ENCODE peak calls at places on chromosomes 6 and 20, in six cellular contexts. One of them, this sample, is unnamed.
A peak's percentile ranks its signal among the peaks of the same experiment; 100 is the strongest.

GRCh38 chr6:11050735-11051134 is 6.6 kb upstream of the ELOVL2 start:
- DNase-seq in heart left ventricle: no peak
- DNase-seq in GM13976: no peak
- DNase-seq in AG09319: no peak
- DNase-seq in lower lobe of right lung: no peak
- DNase-seq in mucosa of descending colon: no peak
- DNase-seq in this sample: no peak

GRCh38 chr6:165744515-165745228 is 81.6 kb upstream of the PDE10A start:
- DNase-seq in heart left ventricle: no peak
- DNase-seq in GM13976: no peak
- DNase-seq in AG09319: no peak
- DNase-seq in lower lobe of right lung: no peak
- DNase-seq in mucosa of descending colon: no peak
- DNase-seq in this sample: peak; percentile 29

GRCh38 chr6:132405143-132405915 is 4.1 kb upstream of the MOXD1 start:
- DNase-seq in heart left ventricle: no peak
- DNase-seq in GM13976: peak; percentile 48
- DNase-seq in AG09319: no peak
- DNase-seq in lower lobe of right lung: no peak
- DNase-seq in mucosa of descending colon: no peak
- DNase-seq in this sample: peak; percentile 65

GRCh38 chr20:63394069-63394468 is 32.9 kb upstream of the CHRNA4 start:
- DNase-seq in heart left ventricle: peak; percentile 27
- DNase-seq in GM13976: no peak
- DNase-seq in AG09319: no peak
- DNase-seq in lower lobe of right lung: no peak
- DNase-seq in mucosa of descending colon: no peak
- DNase-seq in this sample: no peak

GRCh38 chr6:25413506-25413905 is 134.3 kb downstream of the CARMIL1 start:
- DNase-seq in heart left ventricle: no peak
- DNase-seq in GM13976: no peak
- DNase-seq in AG09319: peak; percentile 16
- DNase-seq in lower lobe of right lung: no peak
- DNase-seq in mucosa of descending colon: no peak
- DNase-seq in this sample: peak; percentile 36

GRCh38 chr6:129183681-129184216 is 300.8 kb downstream of the LAMA2 start:
- DNase-seq in heart left ventricle: no peak
- DNase-seq in GM13976: no peak
- DNase-seq in AG09319: no peak
- DNase-seq in lower lobe of right lung: no peak
- DNase-seq in mucosa of descending colon: no peak
- DNase-seq in this sample: no peak

GRCh38 chr6:157128235-157128761 is 195.0 kb downstream of the TMEM242 start:
- DNase-seq in heart left ventricle: no peak
- DNase-seq in GM13976: no peak
- DNase-seq in AG09319: no peak
- DNase-seq in lower lobe of right lung: no peak
- DNase-seq in mucosa of descending colon: no peak
- DNase-seq in this sample: no peak

GRCh38 chr6:54111341-54111740 is at the start of gene MLIP:
- DNase-seq in heart left ventricle: no peak
- DNase-seq in GM13976: no peak
- DNase-seq in AG09319: no peak
- DNase-seq in lower lobe of right lung: no peak
- DNase-seq in mucosa of descending colon: no peak
- DNase-seq in this sample: no peak

GRCh38 chr6:42928748-42929087 is 562 bp upstream of the CNPY3 start:
- DNase-seq in heart left ventricle: no peak
- DNase-seq in GM13976: no peak
- DNase-seq in AG09319: no peak
- DNase-seq in lower lobe of right lung: no peak
- DNase-seq in mucosa of descending colon: no peak
- DNase-seq in this sample: no peak

GRCh38 chr6:169939554-169940164 is 188.2 kb downstream of the ERMARD start:
- DNase-seq in heart left ventricle: no peak
- DNase-seq in GM13976: peak; percentile 9
- DNase-seq in AG09319: no peak
- DNase-seq in lower lobe of right lung: no peak
- DNase-seq in mucosa of descending colon: no peak
- DNase-seq in this sample: no peak

GRCh38 chr20:23080521-23080920 is 5.6 kb downstream of the CD93 start:
- DNase-seq in heart left ventricle: no peak
- DNase-seq in GM13976: no peak
- DNase-seq in AG09319: no peak
- DNase-seq in lower lobe of right lung: no peak
- DNase-seq in mucosa of descending colon: no peak
- DNase-seq in this sample: no peak

GRCh38 chr6:53524455-53524815 is 20.5 kb downstream of the GCLC start:
- DNase-seq in heart left ventricle: no peak
- DNase-seq in GM13976: no peak
- DNase-seq in AG09319: no peak
- DNase-seq in lower lobe of right lung: no peak
- DNase-seq in mucosa of descending colon: no peak
- DNase-seq in this sample: no peak

GRCh38 chr20:32603046-32603726 is 18.1 kb upstream of the NOL4L start:
- DNase-seq in heart left ventricle: no peak
- DNase-seq in GM13976: peak; percentile 70
- DNase-seq in AG09319: no peak
- DNase-seq in lower lobe of right lung: peak; percentile 68
- DNase-seq in mucosa of descending colon: peak; percentile 23
- DNase-seq in this sample: peak; percentile 26

GRCh38 chr6:52027699-52028098 is 59.7 kb downstream of the PKHD1 start:
- DNase-seq in heart left ventricle: no peak
- DNase-seq in GM13976: no peak
- DNase-seq in AG09319: no peak
- DNase-seq in lower lobe of right lung: no peak
- DNase-seq in mucosa of descending colon: no peak
- DNase-seq in this sample: no peak

GRCh38 chr6:24228681-24229255 is 102.8 kb downstream of the NRSN1 start:
- DNase-seq in heart left ventricle: no peak
- DNase-seq in GM13976: peak; percentile 7
- DNase-seq in AG09319: peak; percentile 15
- DNase-seq in lower lobe of right lung: no peak
- DNase-seq in mucosa of descending colon: no peak
- DNase-seq in this sample: peak; percentile 52

GRCh38 chr20:13648872-13649271 is 10.1 kb upstream of the TASP1 start:
- DNase-seq in heart left ventricle: no peak
- DNase-seq in GM13976: no peak
- DNase-seq in AG09319: no peak
- DNase-seq in lower lobe of right lung: no peak
- DNase-seq in mucosa of descending colon: no peak
- DNase-seq in this sample: no peak

GRCh38 chr20:13638496-13639477 is at the start of gene TASP1:
- DNase-seq in heart left ventricle: peak; percentile 95
- DNase-seq in GM13976: peak; percentile 95
- DNase-seq in AG09319: peak; percentile 80
- DNase-seq in lower lobe of right lung: peak; percentile 98
- DNase-seq in mucosa of descending colon: peak; percentile 99
- DNase-seq in this sample: peak; percentile 97

GRCh38 chr20:13649548-13649947 is 10.8 kb upstream of the TASP1 start:
- DNase-seq in heart left ventricle: peak; percentile 77
- DNase-seq in GM13976: no peak
- DNase-seq in AG09319: no peak
- DNase-seq in lower lobe of right lung: no peak
- DNase-seq in mucosa of descending colon: peak; percentile 51
- DNase-seq in this sample: no peak

GRCh38 chr20:13648291-13648690 is 9.6 kb upstream of the TASP1 start:
- DNase-seq in heart left ventricle: no peak
- DNase-seq in GM13976: no peak
- DNase-seq in AG09319: no peak
- DNase-seq in lower lobe of right lung: no peak
- DNase-seq in mucosa of descending colon: no peak
- DNase-seq in this sample: no peak

GRCh38 chr20:13644010-13644409 is 5.3 kb upstream of the TASP1 start:
- DNase-seq in heart left ventricle: no peak
- DNase-seq in GM13976: no peak
- DNase-seq in AG09319: no peak
- DNase-seq in lower lobe of right lung: no peak
- DNase-seq in mucosa of descending colon: no peak
- DNase-seq in this sample: no peak
- TF ChIP-seq CTCF in heart left ventricle: no peak
- TF ChIP-seq CTCF in GM13976: no peak
- TF ChIP-seq CTCF in AG09319: no peak
- TF ChIP-seq CTCF in lower lobe of right lung: no peak
- TF ChIP-seq CTCF in mucosa of descending colon: no peak
- TF ChIP-seq CTCF in this sample: no peak

GRCh38 chr6:68343901-68344300 is 291.2 kb upstream of the ADGRB3 start:
- DNase-seq in heart left ventricle: no peak
- DNase-seq in GM13976: no peak
- DNase-seq in AG09319: no peak
- DNase-seq in lower lobe of right lung: no peak
- DNase-seq in mucosa of descending colon: peak; percentile 14
- DNase-seq in this sample: peak; percentile 35
- TF ChIP-seq CTCF in heart left ventricle: peak; percentile 36
- TF ChIP-seq CTCF in GM13976: peak; percentile 10
- TF ChIP-seq CTCF in AG09319: no peak
- TF ChIP-seq CTCF in lower lobe of right lung: peak; percentile 32
- TF ChIP-seq CTCF in mucosa of descending colon: no peak
- TF ChIP-seq CTCF in this sample: peak; percentile 39

DNA sequence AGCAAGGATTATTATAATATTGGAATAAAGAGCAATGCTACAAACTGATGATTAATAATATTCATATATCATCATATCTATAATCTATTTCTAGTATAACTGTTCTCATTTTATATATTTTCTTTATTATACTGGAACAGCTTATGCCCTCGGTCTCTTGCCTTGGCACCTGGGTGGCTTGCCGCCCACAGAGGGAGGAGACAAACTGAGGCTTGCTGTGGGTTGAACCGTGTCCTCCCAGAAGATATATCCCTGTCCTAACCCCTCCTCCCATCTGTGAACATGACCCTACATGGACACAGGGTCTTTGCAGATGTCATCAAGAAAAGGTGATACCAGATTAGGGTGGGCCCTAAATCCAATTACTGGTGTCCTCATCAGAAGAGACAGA is 4.7 kb downstream of the RNASET2 start:
- DNase-seq in heart left ventricle: no peak
- DNase-seq in GM13976: no peak
- DNase-seq in AG09319: no peak
- DNase-seq in lower lobe of right lung: no peak
- DNase-seq in mucosa of descending colon: no peak
- DNase-seq in this sample: no peak
- TF ChIP-seq CTCF in heart left ventricle: no peak
- TF ChIP-seq CTCF in GM13976: no peak
- TF ChIP-seq CTCF in AG09319: no peak
- TF ChIP-seq CTCF in lower lobe of right lung: no peak
- TF ChIP-seq CTCF in mucosa of descending colon: no peak
- TF ChIP-seq CTCF in this sample: no peak

DNA sequence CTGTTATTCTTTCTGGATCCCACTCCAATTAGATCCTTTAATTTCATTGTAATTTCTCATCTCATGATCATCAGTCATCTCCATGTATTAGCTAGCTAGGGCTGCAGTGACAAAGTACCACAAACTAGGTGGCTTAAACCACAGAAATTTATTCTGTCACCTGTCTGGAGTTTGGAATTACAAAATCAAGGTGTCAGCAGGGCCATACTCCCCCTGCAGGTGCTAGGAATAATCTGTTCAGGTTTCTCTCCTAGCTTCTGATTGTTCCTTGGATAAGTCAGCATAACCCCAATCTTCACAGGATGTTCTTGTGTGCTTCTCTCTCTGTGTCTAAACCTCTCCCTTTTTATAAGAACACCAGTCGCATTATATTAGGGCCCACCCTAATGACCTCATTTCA is 40.4 kb downstream of the BEND6 start:
- DNase-seq in heart left ventricle: no peak
- DNase-seq in GM13976: no peak
- DNase-seq in AG09319: no peak
- DNase-seq in lower lobe of right lung: no peak
- DNase-seq in mucosa of descending colon: no peak
- DNase-seq in this sample: no peak
- TF ChIP-seq CTCF in heart left ventricle: no peak
- TF ChIP-seq CTCF in GM13976: no peak
- TF ChIP-seq CTCF in AG09319: no peak
- TF ChIP-seq CTCF in lower lobe of right lung: no peak
- TF ChIP-seq CTCF in mucosa of descending colon: no peak
- TF ChIP-seq CTCF in this sample: no peak

DNA sequence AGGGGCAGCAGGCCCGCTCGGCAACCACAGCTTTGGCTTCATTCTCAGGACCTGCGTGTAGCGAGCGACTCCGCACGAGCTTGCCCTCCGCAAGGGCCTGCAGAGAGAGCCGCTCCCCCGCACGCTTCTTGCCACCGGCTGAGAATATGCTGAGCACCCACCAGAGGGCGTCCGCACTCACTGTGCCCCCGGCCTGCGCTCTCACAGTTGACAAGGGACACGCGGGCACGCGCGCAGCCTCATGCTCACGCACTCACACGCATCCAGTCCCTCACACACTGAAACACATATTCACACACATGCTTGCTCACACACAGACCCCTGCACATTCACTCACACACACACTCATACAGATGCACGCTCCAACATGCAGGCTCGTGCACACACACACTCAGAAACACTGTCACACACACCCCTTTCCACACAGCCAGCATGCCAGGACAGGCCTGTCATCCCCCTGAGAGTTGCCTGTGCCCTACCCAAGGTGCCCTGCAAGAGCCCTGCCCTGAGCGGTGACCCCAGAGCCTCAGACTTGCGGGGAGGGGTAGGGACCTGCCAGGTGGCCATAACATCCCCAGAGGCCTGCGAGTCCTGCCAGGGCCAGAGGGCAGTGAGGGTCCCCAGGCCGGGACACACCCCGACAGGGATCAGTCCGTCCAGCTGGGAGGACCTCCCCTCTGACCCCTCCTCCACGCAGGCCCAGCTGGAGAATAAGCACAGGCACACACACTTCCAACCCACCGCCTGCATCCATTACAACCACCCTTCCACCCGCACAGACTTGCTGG is 174.1 kb downstream of the BMP7 start:
- DNase-seq in heart left ventricle: peak; percentile 80
- DNase-seq in GM13976: peak; percentile 86
- DNase-seq in AG09319: no peak
- DNase-seq in lower lobe of right lung: peak; percentile 69
- DNase-seq in mucosa of descending colon: peak; percentile 64
- DNase-seq in this sample: peak; percentile 70
- TF ChIP-seq CTCF in heart left ventricle: peak; percentile 66
- TF ChIP-seq CTCF in GM13976: peak; percentile 80
- TF ChIP-seq CTCF in AG09319: peak; percentile 80
- TF ChIP-seq CTCF in lower lobe of right lung: peak; percentile 70
- TF ChIP-seq CTCF in mucosa of descending colon: peak; percentile 55
- TF ChIP-seq CTCF in this sample: peak; percentile 80

GRCh38 chr6:166772518-166772917 is 145.5 kb upstream of the RPS6KA2 start:
- DNase-seq in heart left ventricle: no peak
- DNase-seq in GM13976: no peak
- DNase-seq in AG09319: no peak
- DNase-seq in lower lobe of right lung: no peak
- DNase-seq in mucosa of descending colon: no peak
- DNase-seq in this sample: no peak
- TF ChIP-seq CTCF in heart left ventricle: no peak
- TF ChIP-seq CTCF in GM13976: no peak
- TF ChIP-seq CTCF in AG09319: peak; percentile 11
- TF ChIP-seq CTCF in lower lobe of right lung: no peak
- TF ChIP-seq CTCF in mucosa of descending colon: no peak
- TF ChIP-seq CTCF in this sample: no peak

GRCh38 chr20:35664544-35665206 is at the start of the genes CPNE1 and RBM12:
- DNase-seq in heart left ventricle: peak; percentile 96
- DNase-seq in GM13976: peak; percentile 99
- DNase-seq in AG09319: peak; percentile 83
- DNase-seq in lower lobe of right lung: peak; percentile 94
- DNase-seq in mucosa of descending colon: peak; percentile 89
- DNase-seq in this sample: peak; percentile 96
- TF ChIP-seq CTCF in heart left ventricle: no peak
- TF ChIP-seq CTCF in GM13976: no peak
- TF ChIP-seq CTCF in AG09319: no peak
- TF ChIP-seq CTCF in lower lobe of right lung: no peak
- TF ChIP-seq CTCF in mucosa of descending colon: no peak
- TF ChIP-seq CTCF in this sample: no peak

This sample was measured in GM12865.